ENCODE peak calls at places on chromosomes 12 and 14, in nine cellular contexts. I is A549, T is heart left ventricle, M is OCI-LY7, C is choroid plexus epithelial cell, U is AG09309, N is dorsolateral prefrontal cortex, G is GM12865, E is psoas muscle. X is an unnamed sample.

GRCh38 chr14:22973217-22974032 is 8.9 kb downstream of the AJUBA start:
- DNase-seq in U (no peak), C (peak), E (no peak), I (peak), T (no peak), N (no peak), G (peak), M (peak), X (peak)

GRCh38 chr14:84410344-84410743 is 1119.6 kb upstream of the FLRT2 start:
- DNase-seq in E (no peak), M (no peak), U (no peak), G (no peak), C (no peak), N (no peak), I (no peak), T (no peak), X (no peak)

GRCh38 chr12:14244876-14245669 is 120.4 kb upstream of the ATF7IP start:
- DNase-seq in I (no peak), T (no peak), M (no peak), C (no peak), G (no peak), N (no peak), U (no peak), E (no peak), X (no peak)

GRCh38 chr14:100900837-100901390 is 2.6 kb downstream of the RTL1 start:
- DNase-seq in U (no peak), E (peak), N (no peak), C (peak), I (peak), M (peak), T (no peak), G (no peak), X (peak)

GRCh38 chr12:50041461-50041860 is 15.9 kb upstream of the ASIC1 start:
- DNase-seq in U (no peak), G (no peak), E (no peak), I (no peak), N (no peak), M (no peak), T (no peak), C (no peak), X (no peak)

GRCh38 chr12:4322789-4323188 is 1.8 kb downstream of the TIGAR start:
- DNase-seq in T (no peak), U (no peak), C (no peak), N (no peak), E (no peak), G (no peak), I (no peak), M (peak), X (no peak)

GRCh38 chr14:38527502-38527878 is 271.6 kb upstream of the CLEC14A start:
- DNase-seq in C (no peak), E (no peak), U (no peak), N (no peak), G (no peak), T (no peak), M (no peak), I (no peak), X (no peak)

GRCh38 chr12:68539615-68539952 is 71.1 kb upstream of the RAP1B start:
- DNase-seq in N (no peak), U (no peak), T (no peak), M (no peak), E (no peak), G (no peak), I (no peak), C (no peak), X (no peak)

GRCh38 chr12:20588057-20588456 is 107.1 kb upstream of the SLCO1C1 start:
- DNase-seq in U (no peak), M (no peak), G (no peak), C (no peak), T (peak), E (no peak), N (no peak), I (no peak), X (no peak)

GRCh38 chr14:33464563-33464962 is 486.3 kb downstream of the EGLN3 start:
- DNase-seq in C (no peak), G (no peak), E (no peak), T (no peak), N (no peak), U (no peak), I (no peak), M (no peak), X (no peak)

GRCh38 chr14:85528882-85529585 is 910 bp upstream of the FLRT2 start:
- DNase-seq in M (no peak), U (no peak), I (no peak), C (peak), G (no peak), E (no peak), T (no peak), N (no peak), X (peak)

GRCh38 chr12:117671734-117672133 is 297.1 kb downstream of the KSR2 start:
- DNase-seq in M (peak), C (peak), G (peak), U (no peak), I (peak), T (no peak), E (peak), N (no peak), X (no peak)

GRCh38 chr14:92603309-92604257 is 90.0 kb downstream of the RIN3 start:
- DNase-seq in T (peak), U (peak), I (no peak), E (no peak), N (peak), M (no peak), G (no peak), C (peak), X (peak)

GRCh38 chr12:88052686-88053085 is 23.5 kb upstream of the C12orf50 start:
- DNase-seq in C (peak), T (no peak), N (no peak), G (peak), U (no peak), E (no peak), M (peak), I (no peak), X (peak)

GRCh38 chr14:64117671-64118402 is 176.3 kb downstream of the ESR2 start:
- DNase-seq in I (no peak), U (peak), T (peak), E (peak), N (no peak), C (peak), M (no peak), G (no peak), X (peak)

GRCh38 chr12:116354534-116354933 is 77.0 kb upstream of the MED13L start:
- DNase-seq in U (no peak), G (no peak), I (no peak), M (no peak), T (no peak), E (no peak), C (no peak), N (no peak), X (no peak)

GRCh38 chr12:67751376-67751928 is 102.9 kb downstream of the DYRK2 start:
- DNase-seq in C (peak), I (no peak), G (no peak), T (no peak), U (no peak), M (no peak), E (no peak), N (no peak), X (no peak)

GRCh38 chr12:57299514-57300016 is 48.6 kb upstream of the STAC3 start:
- DNase-seq in I (no peak), U (no peak), G (no peak), M (no peak), C (peak), N (no peak), T (no peak), E (no peak), X (no peak)

GRCh38 chr12:22526836-22527235 is 17.5 kb downstream of the C2CD5 start:
- DNase-seq in E (no peak), U (no peak), I (no peak), N (no peak), M (no peak), T (no peak), G (no peak), C (no peak), X (no peak)

GRCh38 chr14:51236314-51236713 is 3.7 kb upstream of the TMX1 start:
- DNase-seq in E (no peak), T (no peak), N (no peak), C (peak), M (no peak), I (no peak), U (no peak), G (no peak), X (peak)

GRCh38 chr12:52867636-52868035 is 18.8 kb upstream of the KRT78 start:
- DNase-seq in M (no peak), C (no peak), E (peak), G (no peak), U (no peak), I (no peak), T (peak), N (no peak), X (no peak)

GRCh38 chr12:2311001-2311778 is 258.4 kb downstream of the CACNA1C start:
- DNase-seq in U (peak), E (no peak), I (no peak), N (no peak), G (no peak), T (no peak), M (no peak), C (peak), X (no peak)

GRCh38 chr12:127416796-127417195 is 850.2 kb upstream of the TMEM132C start:
- DNase-seq in G (no peak), E (no peak), N (no peak), T (no peak), M (no peak), U (no peak), I (no peak), C (peak), X (no peak)

GRCh38 chr12:116544656-116545055 is 14.5 kb upstream of the MAP1LC3B2 start:
- DNase-seq in C (no peak), U (no peak), I (no peak), T (no peak), M (no peak), E (peak), G (no peak), N (no peak), X (no peak)

GRCh38 chr12:112122823-112123690 is 2.3 kb upstream of the TRAFD1 start:
- DNase-seq in M (no peak), T (no peak), C (peak), I (no peak), G (no peak), U (no peak), N (no peak), E (no peak), X (peak)

GRCh38 chr14:33432407-33433023 is 493.8 kb downstream of the NPAS3 start:
- DNase-seq in E (no peak), G (no peak), T (no peak), U (peak), C (peak), M (peak), I (peak), N (no peak), X (peak)

GRCh38 chr12:6310771-6311610 is 509 bp downstream of the PLEKHG6 start:
- DNase-seq in E (no peak), I (no peak), U (no peak), C (no peak), T (no peak), N (no peak), G (no peak), M (no peak), X (no peak)

GRCh38 chr12:63070709-63071108 is 80.3 kb downstream of the AVPR1A start:
- DNase-seq in M (no peak), C (peak), E (no peak), U (no peak), N (no peak), T (no peak), G (no peak), I (no peak), X (no peak)

GRCh38 chr12:87782838-87783237 is 246.4 kb downstream of the C12orf50 start:
- DNase-seq in U (no peak), I (no peak), T (no peak), M (no peak), C (no peak), N (no peak), G (no peak), E (no peak), X (no peak)

GRCh38 chr12:113818278-113818677 is 147.8 kb downstream of the RBM19 start:
- DNase-seq in N (peak), U (no peak), C (no peak), I (no peak), G (no peak), T (no peak), E (no peak), M (no peak), X (peak)

GRCh38 chr14:50044040-50044651 is 72.2 kb downstream of the VCPKMT start:
- DNase-seq in C (no peak), U (no peak), T (no peak), G (peak), N (no peak), M (peak), I (no peak), E (no peak), X (no peak)

GRCh38 chr14:41830679-41831078 is 224.0 kb downstream of the LRFN5 start:
- DNase-seq in T (no peak), E (no peak), G (no peak), N (no peak), M (no peak), I (no peak), C (peak), U (peak), X (peak)

GRCh38 chr12:54021432-54022013 is 6.7 kb upstream of the HOXC6 start:
- DNase-seq in T (no peak), I (no peak), M (peak), C (no peak), E (peak), G (peak), N (no peak), U (no peak), X (no peak)

GRCh38 chr12:19093218-19093617 is 36.3 kb upstream of the PLEKHA5 start:
- DNase-seq in T (no peak), G (no peak), E (no peak), N (no peak), C (peak), M (no peak), I (no peak), U (no peak), X (peak)

GRCh38 chr14:87461704-87462103 is 531.3 kb downstream of the GALC start:
- DNase-seq in I (no peak), C (peak), N (no peak), M (no peak), U (no peak), T (no peak), G (no peak), E (no peak), X (no peak)

GRCh38 chr14:102088012-102088792 is 1.4 kb upstream of the HSP90AA1 start:
- DNase-seq in I (no peak), E (peak), N (peak), M (peak), T (peak), G (peak), C (peak), U (no peak), X (peak)

GRCh38 chr14:36975834-36976233 is 196.6 kb downstream of the SLC25A21 start:
- DNase-seq in N (no peak), G (no peak), U (no peak), T (no peak), E (no peak), C (peak), I (no peak), M (no peak), X (no peak)

DNA sequence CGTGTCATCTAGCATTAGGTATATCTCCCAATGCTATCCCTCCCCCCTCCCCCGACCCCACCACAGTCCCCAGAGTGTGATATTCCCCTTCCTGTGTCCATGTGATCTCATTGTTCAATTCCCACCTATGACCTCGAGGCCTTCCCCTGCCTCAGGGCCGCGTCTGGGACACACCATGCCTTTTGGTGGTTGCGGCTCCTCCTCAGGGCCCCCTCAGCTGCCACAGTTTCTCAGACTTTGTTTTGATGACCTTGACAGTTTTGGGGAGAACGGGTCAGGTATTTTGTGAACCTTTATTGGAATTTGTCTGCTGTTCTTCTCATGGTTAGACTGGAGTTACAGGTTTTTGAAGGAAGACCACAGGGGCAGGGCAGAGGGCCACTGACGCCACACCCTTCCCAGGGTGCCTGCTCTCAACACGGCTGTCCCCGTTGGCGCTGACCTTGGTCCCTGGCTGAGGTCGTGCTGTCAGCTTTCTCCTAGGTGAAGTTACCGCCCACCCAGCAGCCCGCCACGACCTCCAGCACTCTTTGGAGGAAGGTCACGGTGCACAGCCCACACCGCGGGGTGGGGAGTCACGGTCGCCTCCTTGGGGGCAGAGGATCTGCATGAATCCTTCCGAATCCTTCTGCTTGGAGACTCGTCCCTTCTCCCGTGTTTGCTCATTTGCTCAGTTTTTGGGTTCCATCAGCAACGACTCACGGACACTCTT is 130.5 kb downstream of the KIF26A start:
- DNase-seq in C (no peak), T (no peak), G (no peak), M (no peak), I (no peak), N (peak), U (no peak), E (no peak), X (no peak)
- H3K4me3 ChIP-seq in C (no peak), T (no peak), G (no peak), M (no peak), I (no peak), N (no peak), U (no peak), E (no peak), X (no peak)

GRCh38 chr14:53949201-53949600 is 7.4 kb downstream of the BMP4 start:
- DNase-seq in T (no peak), N (no peak), C (no peak), I (no peak), M (no peak), G (no peak), E (no peak), U (no peak), X (no peak)

GRCh38 chr14:53946404-53947400 is 9.9 kb downstream of the BMP4 start:
- DNase-seq in M (no peak), G (no peak), I (no peak), C (no peak), N (no peak), U (no peak), T (no peak), E (no peak), X (no peak)

GRCh38 chr14:53946071-53946403 is 10.6 kb downstream of the BMP4 start:
- DNase-seq in T (no peak), G (no peak), E (no peak), I (no peak), U (no peak), M (no peak), N (no peak), C (no peak), X (no peak)

GRCh38 chr14:53948181-53948884 is 8.3 kb downstream of the BMP4 start:
- DNase-seq in I (no peak), N (no peak), T (no peak), E (no peak), U (no peak), G (no peak), C (no peak), M (no peak), X (no peak)

GRCh38 chr14:53947452-53948180 is 9.0 kb downstream of the BMP4 start:
- DNase-seq in U (no peak), N (no peak), E (no peak), C (no peak), T (no peak), I (no peak), M (no peak), G (no peak), X (no peak)
- TF ChIP-seq CTCF in U (no peak), N (no peak), E (no peak), C (no peak), T (no peak), I (no peak), M (no peak), G (no peak), X (no peak)

GRCh38 chr12:109130755-109131521 is 14.6 kb downstream of the ACACB start:
- DNase-seq in M (peak), E (peak), I (no peak), N (no peak), G (no peak), C (no peak), U (no peak), T (peak), X (no peak)
- H3K4me3 ChIP-seq in M (peak), E (peak), I (no peak), N (peak), G (no peak), C (no peak), U (no peak), T (peak), X (no peak)

DNA sequence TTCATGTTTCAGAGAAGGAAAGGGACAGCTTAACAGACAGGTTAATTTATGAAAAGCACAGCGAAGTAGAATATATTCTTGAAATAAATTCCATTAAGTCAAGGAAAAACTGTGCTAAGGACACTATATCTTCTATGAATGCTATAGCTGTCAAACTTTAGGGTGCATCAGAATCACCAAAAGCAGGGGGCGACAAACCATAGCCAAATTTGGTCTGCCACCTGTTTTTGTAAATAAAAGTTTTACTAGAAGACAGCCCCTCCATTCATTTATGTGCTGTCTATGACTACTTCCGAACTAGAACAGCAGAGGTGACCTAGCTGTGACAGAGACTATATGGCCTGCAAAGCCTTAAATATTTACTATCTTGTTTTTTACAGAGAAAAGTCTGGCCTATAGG is 25.9 kb downstream of the PPP4R3A start:
- DNase-seq in C (no peak), G (peak), T (no peak), N (no peak), U (no peak), M (peak), E (no peak), I (no peak), X (no peak)
- TF ChIP-seq CTCF in C (peak), G (peak), T (no peak), N (no peak), U (no peak), M (peak), E (no peak), I (no peak), X (peak)

DNA sequence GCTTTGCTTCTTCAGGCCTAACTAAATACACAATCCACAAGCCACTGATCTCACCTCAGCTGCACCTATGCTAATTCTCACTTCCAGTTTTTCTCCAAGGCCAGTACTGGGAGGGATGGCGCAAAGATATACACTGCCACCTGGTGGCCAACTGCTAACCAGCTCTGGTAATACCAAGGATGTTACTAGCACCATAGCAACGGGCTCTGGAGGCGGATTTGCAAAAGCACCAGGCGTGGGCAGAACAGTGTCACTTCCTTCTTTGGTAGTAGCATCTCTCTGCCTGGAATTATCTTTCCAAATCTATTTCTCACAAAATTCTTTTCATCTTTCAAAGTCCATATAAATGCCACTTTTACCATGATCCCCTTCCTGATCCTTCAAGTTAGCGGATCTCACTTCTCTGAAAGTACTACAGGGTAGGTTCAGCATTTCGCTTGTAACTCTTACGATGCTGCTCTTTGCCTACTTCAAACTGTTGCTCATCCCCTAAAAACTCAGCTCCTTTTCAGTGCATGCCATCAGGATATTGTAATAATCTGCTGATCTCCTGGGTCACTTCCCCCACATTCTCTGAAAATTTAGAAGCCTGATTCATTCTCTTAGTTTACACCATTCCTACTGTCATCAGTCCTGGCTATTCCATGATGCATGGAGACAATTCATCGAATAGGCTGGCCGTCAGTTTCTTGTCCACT is 37.1 kb upstream of the FOXJ2 start:
- DNase-seq in G (peak), E (peak), M (peak), N (peak), U (peak), T (peak), C (peak), I (peak), X (peak)
- H3K4me3 ChIP-seq in G (no peak), E (no peak), M (no peak), N (no peak), U (no peak), T (no peak), C (no peak), I (no peak), X (no peak)

GRCh38 chr14:74913393-74913792 is 9.7 kb downstream of the RPS6KL1 start:
- DNase-seq in E (no peak), U (no peak), N (no peak), I (no peak), M (no peak), C (no peak), T (no peak), G (no peak), X (no peak)
- TF ChIP-seq CTCF in E (no peak), U (no peak), N (no peak), I (no peak), M (no peak), C (no peak), T (no peak), G (no peak), X (no peak)